ENCODE peak calls at places on chromosomes 6 and 20, in ten cellular contexts. D is neuronal stem cell; R is fibroblast of lung; B is ovary; N is lung; S is breast epithelium; K is naive thymus-derived CD4-positive, alpha-beta T cell; H is colonic mucosa; U is adrenal gland; A is astrocyte. F is an unnamed sample.

GRCh38 chr6:7777062-7777461 is 51.2 kb downstream of the BMP6 start:
- DNase-seq in D (no peak), R (no peak), B (no peak), N (no peak), S (no peak), K (no peak), H (no peak), U (peak; percentile 36), A (no peak), F (no peak)

GRCh38 chr6:28349344-28349891 is 329 bp upstream of the ZKSCAN3 start:
- DNase-seq in D (no peak), R (no peak), B (no peak), N (no peak), S (no peak), K (no peak), H (no peak), U (no peak), A (no peak), F (no peak)

GRCh38 chr20:39851459-39851858 is 837.6 kb downstream of the MAFB start:
- DNase-seq in D (no peak), R (peak; percentile 19), B (no peak), N (no peak), S (no peak), K (no peak), H (no peak), U (no peak), A (peak; percentile 81), F (no peak)

GRCh38 chr20:577167-577791 is 32.8 kb downstream of the TCF15 start:
- DNase-seq in D (no peak), R (no peak), B (no peak), N (no peak), S (no peak), K (no peak), H (no peak), U (no peak), A (no peak), F (no peak)

GRCh38 chr20:43537921-43538854 is 20.6 kb upstream of the SGK2 start:
- DNase-seq in D (peak; percentile 41), R (peak; percentile 74), B (peak; percentile 27), N (peak; percentile 51), S (peak; percentile 60), K (peak; percentile 31), H (peak; percentile 80), U (peak; percentile 72), A (peak; percentile 27), F (peak; percentile 61)

GRCh38 chr6:111852704-111853103 is 20.5 kb downstream of the FYN start:
- DNase-seq in D (no peak), R (peak; percentile 74), B (no peak), N (no peak), S (no peak), K (no peak), H (no peak), U (no peak), A (no peak), F (no peak)

GRCh38 chr6:14635933-14636599 is 518.5 kb downstream of the CD83 start:
- DNase-seq in D (no peak), R (no peak), B (no peak), N (no peak), S (no peak), K (peak; percentile 44), H (no peak), U (no peak), A (no peak), F (no peak)

GRCh38 chr6:4274382-4275082 is 139.2 kb upstream of the ECI2 start:
- DNase-seq in D (no peak), R (no peak), B (no peak), N (no peak), S (no peak), K (no peak), H (no peak), U (no peak), A (peak; percentile 78), F (no peak)

GRCh38 chr6:116386581-116387299 is 16.0 kb downstream of the DSE start:
- DNase-seq in D (no peak), R (peak; percentile 66), B (no peak), N (no peak), S (no peak), K (no peak), H (no peak), U (no peak), A (peak; percentile 82), F (no peak)

GRCh38 chr6:116385462-116385807 is 14.7 kb downstream of the DSE start:
- DNase-seq in D (no peak), R (no peak), B (no peak), N (no peak), S (no peak), K (no peak), H (no peak), U (no peak), A (peak; percentile 89), F (no peak)

GRCh38 chr6:116387374-116387773 is 16.6 kb downstream of the DSE start:
- DNase-seq in D (no peak), R (peak; percentile 42), B (no peak), N (no peak), S (no peak), K (no peak), H (no peak), U (no peak), A (peak; percentile 81), F (no peak)

GRCh38 chr6:116384727-116385461 is 14.1 kb downstream of the DSE start:
- DNase-seq in D (no peak), R (no peak), B (no peak), N (no peak), S (no peak), K (no peak), H (no peak), U (no peak), A (no peak), F (no peak)

DNA sequence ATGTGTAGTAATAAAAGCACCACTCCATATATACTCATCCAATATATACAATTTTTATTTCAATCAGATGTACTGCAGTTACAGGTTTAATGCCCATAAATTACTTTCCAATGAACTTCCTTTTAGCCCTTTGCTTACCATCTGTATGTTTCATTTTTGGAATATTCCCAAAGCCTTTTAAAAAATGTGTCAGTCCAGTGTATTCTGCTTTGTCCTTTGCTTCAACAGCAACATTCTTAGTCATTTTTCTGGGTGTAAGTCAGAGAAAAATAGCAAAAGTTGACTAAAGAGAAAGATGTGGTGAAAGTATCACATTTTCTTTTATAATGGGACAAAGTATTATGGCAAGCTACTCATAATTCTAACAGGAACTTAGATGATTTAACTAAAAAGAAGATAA is 15.2 kb downstream of the DSE start:
- DNase-seq in D (no peak), R (no peak), B (no peak), N (no peak), S (no peak), K (no peak), H (no peak), U (no peak), A (peak; percentile 26), F (no peak)
- H3K27me3 ChIP-seq in D (no peaks in the 10 kb centered on the region), R (no peaks in the 10 kb centered on the region), B (no peaks in the 10 kb centered on the region), N (no peaks in the 10 kb centered on the region), S (no peaks in the 10 kb centered on the region), K (no peaks in the 10 kb centered on the region), H (no peaks in the 10 kb centered on the region), U (no peaks in the 10 kb centered on the region), A (no peaks in the 10 kb centered on the region), F (no peaks in the 10 kb centered on the region)

GRCh38 chr6:25962368-25963127 is at the start of gene TRIM38:
- DNase-seq in D (no peak), R (peak; percentile 95), B (peak; percentile 66), N (peak; percentile 78), S (peak; percentile 54), K (peak; percentile 73), H (peak; percentile 90), U (peak; percentile 81), A (peak; percentile 60), F (peak; percentile 61)
- H3K4me1 ChIP-seq in D (peaks cover 2% of the 10 kb centered on the region), R (peaks cover 5% of the 10 kb centered on the region), B (peaks cover 5% of the 10 kb centered on the region), N (no peaks in the 10 kb centered on the region), S (peaks cover 5% of the 10 kb centered on the region), K (peaks cover 76% of the 10 kb centered on the region), H (peaks cover 6% of the 10 kb centered on the region), U (peaks cover 48% of the 10 kb centered on the region), A (no peaks in the 10 kb centered on the region), F (peaks cover 8% of the 10 kb centered on the region)

GRCh38 chr6:39426057-39426592 is 103.6 kb upstream of the KCNK16 start:
- DNase-seq in D (no peak), R (peak; percentile 73), B (no peak), N (no peak), S (no peak), K (no peak), H (no peak), U (no peak), A (peak; percentile 75), F (no peak)

GRCh38 chr6:39422273-39422672 is 99.8 kb upstream of the KCNK16 start:
- DNase-seq in D (no peak), R (no peak), B (no peak), N (no peak), S (no peak), K (no peak), H (no peak), U (no peak), A (no peak), F (peak; percentile 90)

GRCh38 chr6:39428152-39428551 is 105.7 kb upstream of the KCNK16 start:
- DNase-seq in D (no peak), R (no peak), B (no peak), N (no peak), S (no peak), K (no peak), H (no peak), U (no peak), A (no peak), F (no peak)

GRCh38 chr6:39424831-39425230 is 102.3 kb upstream of the KCNK16 start:
- DNase-seq in D (no peak), R (no peak), B (no peak), N (no peak), S (no peak), K (no peak), H (no peak), U (no peak), A (no peak), F (no peak)

GRCh38 chr6:39425346-39426056 is 103.0 kb upstream of the KCNK16 start:
- DNase-seq in D (no peak), R (no peak), B (no peak), N (no peak), S (no peak), K (no peak), H (no peak), U (no peak), A (no peak), F (no peak)
- H3K27ac ChIP-seq in D (no peak overlapping the region), R (no peak overlapping the region), B (no peak overlapping the region), N (no peak overlapping the region), S (no peak overlapping the region), K (no peak overlapping the region), H (no peak overlapping the region), U (no peak overlapping the region), A (peak overlapping the region; percentile 44), F (no peak overlapping the region)

GRCh38 chr6:13163161-13163944 is 165.0 kb downstream of the TBC1D7 start:
- DNase-seq in D (no peak), R (no peak), B (no peak), N (no peak), S (no peak), K (no peak), H (no peak), U (no peak), A (no peak), F (no peak)

GRCh38 chr6:13156381-13156780 is 172.0 kb downstream of the TBC1D7 start:
- DNase-seq in D (no peak), R (no peak), B (no peak), N (no peak), S (no peak), K (no peak), H (no peak), U (no peak), A (peak; percentile 79), F (no peak)

GRCh38 chr6:13164316-13164715 is 164.0 kb downstream of the TBC1D7 start:
- DNase-seq in D (no peak), R (no peak), B (no peak), N (no peak), S (no peak), K (no peak), H (no peak), U (no peak), A (no peak), F (no peak)

GRCh38 chr6:13157293-13157692 is 171.0 kb downstream of the TBC1D7 start:
- DNase-seq in D (no peak), R (no peak), B (no peak), N (no peak), S (no peak), K (no peak), H (no peak), U (no peak), A (no peak), F (no peak)

GRCh38 chr6:13159295-13159694 is 169.0 kb downstream of the TBC1D7 start:
- DNase-seq in D (no peak), R (no peak), B (no peak), N (no peak), S (no peak), K (no peak), H (no peak), U (no peak), A (no peak), F (no peak)
- H3K27me3 ChIP-seq in D (no peaks in the 10 kb centered on the region), R (no peaks in the 10 kb centered on the region), B (no peaks in the 10 kb centered on the region), N (no peaks in the 10 kb centered on the region), S (no peaks in the 10 kb centered on the region), K (no peaks in the 10 kb centered on the region), H (no peaks in the 10 kb centered on the region), U (no peaks in the 10 kb centered on the region), A (no peaks in the 10 kb centered on the region), F (no peaks in the 10 kb centered on the region)

F was measured in right cardiac atrium.